ENCODE peak calls at places on chromosome 5, in seven cellular contexts. Q is endothelial cell of umbilical vein, I is GM23338, X is adrenal gland, K is A673, V is astrocyte, C is GM23248. L is an unnamed sample. For H3K36me3, the result is how much of the 10 kb centered on the place peaks cover.

GRCh38 chr5:180201051-180201987 is 7.7 kb downstream of the RASGEF1C start:
- DNase-seq in V (no peak), X (no peak), K (peak), I (peak), Q (peak), C (peak), L (no peak)

GRCh38 chr5:68449380-68449779 is 233.8 kb downstream of the PIK3R1 start:
- DNase-seq in I (no peak), X (peak), V (no peak), Q (no peak), C (peak), K (no peak), L (peak)

GRCh38 chr5:28284788-28285187 is 1246.4 kb upstream of the CDH9 start:
- DNase-seq in V (no peak), X (no peak), I (no peak), C (no peak), Q (no peak), K (no peak), L (no peak)

GRCh38 chr5:171534009-171534895 is 114.8 kb downstream of the FGF18 start:
- DNase-seq in C (no peak), V (no peak), X (no peak), I (no peak), K (no peak), Q (no peak), L (no peak)

GRCh38 chr5:134902071-134902801 is 2.7 kb upstream of the PCBD2 start:
- DNase-seq in K (peak), C (peak), V (no peak), X (no peak), I (no peak), Q (peak), L (no peak)

GRCh38 chr5:116773926-116774325 is 199.3 kb upstream of the SEMA6A start:
- DNase-seq in I (peak), V (no peak), X (no peak), Q (no peak), C (no peak), K (no peak), L (no peak)

GRCh38 chr5:31887556-31887955 is 248.6 kb downstream of the PDZD2 start:
- DNase-seq in Q (no peak), V (no peak), X (no peak), K (no peak), I (no peak), C (no peak), L (no peak)

GRCh38 chr5:66348387-66349125 is 204.5 kb downstream of the SREK1 start:
- DNase-seq in K (no peak), X (no peak), C (no peak), I (no peak), V (no peak), Q (no peak), L (no peak)

GRCh38 chr5:122882836-122883235 is 37.4 kb downstream of the SNX24 start:
- DNase-seq in V (peak), I (no peak), Q (no peak), K (no peak), X (no peak), C (peak), L (no peak)

GRCh38 chr5:150584561-150585335 is 55.7 kb upstream of the SYNPO start:
- DNase-seq in V (no peak), K (no peak), Q (no peak), X (no peak), I (no peak), C (no peak), L (no peak)

GRCh38 chr5:133145436-133146143 is 93.8 kb downstream of the HSPA4 start:
- DNase-seq in Q (no peak), K (no peak), I (no peak), C (peak), V (no peak), X (no peak), L (no peak)

GRCh38 chr5:45684118-45684517 is 12.1 kb downstream of the HCN1 start:
- DNase-seq in C (no peak), I (no peak), X (no peak), V (no peak), K (no peak), Q (no peak), L (no peak)

GRCh38 chr5:107605596-107606125 is 65.1 kb downstream of the EFNA5 start:
- DNase-seq in Q (peak), I (no peak), K (no peak), X (no peak), C (no peak), V (no peak), L (no peak)

GRCh38 chr5:97194366-97194765 is 11.3 kb upstream of the RIOK2 start:
- DNase-seq in K (peak), X (no peak), C (no peak), I (no peak), Q (no peak), V (no peak), L (no peak)

GRCh38 chr5:136062563-136063274 is 33.9 kb downstream of the TGFBI start:
- DNase-seq in V (no peak), X (no peak), C (peak), K (peak), Q (peak), I (peak), L (no peak)

GRCh38 chr5:181187500-181188213 is 17.3 kb downstream of the TRIM7 start:
- DNase-seq in I (peak), C (peak), V (peak), K (peak), Q (peak), X (peak), L (no peak)

GRCh38 chr5:120052916-120053828 is 410.9 kb upstream of the PRR16 start:
- DNase-seq in X (no peak), V (no peak), I (no peak), C (no peak), Q (no peak), K (no peak), L (no peak)

GRCh38 chr5:157384971-157385709 is 74.9 kb upstream of the NIPAL4 start:
- DNase-seq in Q (peak), K (peak), V (peak), C (peak), X (no peak), I (peak), L (peak)

GRCh38 chr5:101904736-101905135 is 391.3 kb downstream of the SLCO4C1 start:
- DNase-seq in Q (no peak), C (no peak), X (no peak), V (peak), I (no peak), K (no peak), L (no peak)

GRCh38 chr5:133421394-133421793 is 190.9 kb downstream of the FSTL4 start:
- DNase-seq in X (peak), C (peak), I (peak), V (peak), Q (peak), K (peak), L (no peak)

GRCh38 chr5:116528519-116529234 is 45.9 kb downstream of the SEMA6A start:
- DNase-seq in K (no peak), C (no peak), X (no peak), I (no peak), Q (no peak), V (no peak), L (no peak)

GRCh38 chr5:14445581-14446290 is 135.9 kb upstream of the OTULINL start:
- DNase-seq in C (peak), X (peak), Q (peak), V (peak), K (peak), I (peak), L (no peak)

GRCh38 chr5:141846031-141846430 is 32.2 kb downstream of the PCDH1 start:
- DNase-seq in K (peak), V (peak), X (no peak), C (peak), I (peak), Q (no peak), L (no peak)

GRCh38 chr5:78557601-78558000 is 91.0 kb downstream of the LHFPL2 start:
- DNase-seq in Q (no peak), V (no peak), I (no peak), C (no peak), K (no peak), X (no peak), L (no peak)

GRCh38 chr5:177487144-177487543 is 10.3 kb downstream of the PDLIM7 start:
- DNase-seq in I (no peak), V (no peak), Q (no peak), X (no peak), C (no peak), K (no peak), L (no peak)

GRCh38 chr5:177486256-177486655 is 11.1 kb downstream of the PDLIM7 start:
- DNase-seq in I (no peak), Q (no peak), K (no peak), C (no peak), V (no peak), X (no peak), L (no peak)

GRCh38 chr5:177490311-177490991 is 7.0 kb downstream of the PDLIM7 start:
- DNase-seq in C (no peak), Q (no peak), K (peak), X (no peak), V (no peak), I (no peak), L (no peak)

GRCh38 chr5:177489119-177489716 is 8.2 kb downstream of the PDLIM7 start:
- DNase-seq in C (no peak), K (no peak), V (no peak), I (peak), Q (no peak), X (no peak), L (no peak)

DNA sequence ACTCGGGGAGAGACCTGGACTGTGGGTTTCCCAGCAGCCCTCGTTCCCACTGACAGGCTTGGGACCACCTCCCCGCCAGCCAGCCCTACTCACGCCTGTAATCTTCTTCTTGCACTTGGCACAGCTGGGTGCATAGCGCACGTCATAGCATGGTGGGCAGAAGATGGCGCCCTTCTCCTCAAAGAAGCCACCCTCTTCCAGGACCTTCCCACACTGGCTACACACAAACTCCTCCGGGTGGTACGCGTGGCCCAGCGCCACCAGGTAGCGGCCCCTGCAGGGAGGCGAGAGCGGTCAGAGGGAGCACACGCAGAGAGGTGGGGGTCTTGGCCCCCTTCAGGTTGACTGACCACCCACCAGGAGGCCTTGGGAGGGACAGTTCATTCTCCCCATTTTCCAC is 9.4 kb downstream of the PDLIM7 start:
- DNase-seq in X (no peak), C (no peak), I (no peak), V (no peak), K (no peak), Q (no peak), L (no peak)
- H3K36me3 ChIP-seq in X (under half), C (half or more), I (under half), V (under half), K (under half), Q (under half), L (half or more)

DNA sequence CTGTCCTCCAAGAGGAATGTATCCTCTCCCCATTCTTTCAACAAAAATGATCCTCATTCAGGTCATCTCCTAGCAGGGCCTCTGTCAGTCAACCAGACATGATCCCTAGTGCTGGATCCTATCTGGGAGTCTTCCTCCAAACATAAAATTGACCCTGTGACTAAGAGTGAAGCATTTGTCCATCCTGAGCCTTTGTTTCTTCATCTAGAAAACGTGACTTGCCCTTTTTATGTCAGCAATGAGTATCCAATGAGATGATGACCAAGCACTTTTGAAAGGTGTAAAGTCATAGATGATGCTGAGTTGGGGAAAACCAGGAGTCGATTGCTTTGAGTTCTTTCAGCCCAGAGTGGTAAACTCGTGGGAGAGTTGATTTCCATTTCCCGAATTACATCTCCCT is 143.3 kb downstream of the CMYA5 start:
- DNase-seq in V (no peak), I (no peak), K (no peak), C (no peak), X (no peak), Q (no peak), L (no peak)
- H3K27ac ChIP-seq in V (no peak), I (no peak), K (no peak), C (no peak), X (no peak), Q (no peak), L (no peak)

GRCh38 chr5:113548396-113548795 is 34.9 kb downstream of the YTHDC2 start:
- DNase-seq in Q (no peak), V (no peak), K (no peak), I (no peak), C (no peak), X (no peak), L (no peak)
- H3K36me3 ChIP-seq in Q (under half), V (under half), K (under half), I (under half), C (under half), X (under half), L (under half)

GRCh38 chr5:142902188-142902965 is 132.2 kb downstream of the ARHGAP26 start:
- DNase-seq in V (no peak), Q (no peak), X (no peak), I (no peak), C (no peak), K (no peak), L (no peak)

GRCh38 chr5:142904421-142904820 is 134.2 kb downstream of the ARHGAP26 start:
- DNase-seq in V (peak), I (no peak), X (no peak), K (no peak), Q (no peak), C (no peak), L (no peak)

GRCh38 chr5:142897328-142897727 is 127.2 kb downstream of the ARHGAP26 start:
- DNase-seq in K (no peak), X (no peak), Q (no peak), C (no peak), V (no peak), I (no peak), L (no peak)

GRCh38 chr5:142901476-142902187 is 131.5 kb downstream of the ARHGAP26 start:
- DNase-seq in X (no peak), C (no peak), K (no peak), Q (no peak), V (no peak), I (no peak), L (no peak)

DNA sequence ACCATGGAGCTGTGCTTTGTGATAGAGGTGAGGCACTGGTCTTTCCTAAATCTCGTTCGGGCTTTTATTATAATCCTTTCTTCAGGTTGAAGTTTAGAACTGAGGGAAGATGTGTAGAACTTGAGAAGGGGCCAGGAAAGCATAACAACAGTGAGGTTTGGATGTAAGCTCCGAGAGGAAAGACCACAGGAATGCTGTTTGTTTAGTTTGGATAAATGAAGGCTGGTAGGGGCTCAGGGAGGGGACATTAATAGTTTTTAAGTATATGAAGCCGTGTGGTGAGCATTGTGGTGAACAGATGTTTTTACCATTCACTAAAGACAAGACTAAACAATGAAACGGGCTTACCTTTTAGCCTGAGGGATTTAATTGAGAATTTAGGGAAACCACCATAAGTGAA is 130.7 kb downstream of the ARHGAP26 start:
- DNase-seq in Q (no peak), X (no peak), C (peak), K (no peak), V (peak), I (no peak), L (no peak)
- H3K27ac ChIP-seq in Q (no peak), X (no peak), C (no peak), K (no peak), V (no peak), I (no peak), L (no peak)

GRCh38 chr5:64818245-64818644 is 49.5 kb downstream of the CWC27 start:
- DNase-seq in I (no peak), C (no peak), V (no peak), X (no peak), Q (peak), K (peak), L (no peak)

GRCh38 chr5:64811050-64811640 is 42.4 kb downstream of the CWC27 start:
- DNase-seq in K (peak), Q (peak), I (peak), V (peak), C (peak), X (no peak), L (no peak)

GRCh38 chr5:64814073-64814472 is 45.3 kb downstream of the CWC27 start:
- DNase-seq in K (no peak), X (no peak), I (no peak), C (no peak), Q (no peak), V (no peak), L (no peak)
- H3K36me3 ChIP-seq in K (under half), X (under half), I (under half), C (under half), Q (under half), V (under half), L (under half)